ENCODE peak calls at places on chromosomes 7 and 10, in ten cellular contexts. F is prostate gland, E is PC-9, T is IMR-90, K is Panc1, G is fibroblast of lung, D is astrocyte, C is left lung, M is endothelial cell of umbilical vein, A is ascending aorta. V is an unnamed sample.

GRCh38 chr7:41977165-41977651 is 259.8 kb downstream of the GLI3 start:
- DNase-seq in F (no peak), E (peak), T (peak), K (peak), G (peak), D (peak), C (no peak), M (peak), A (no peak), V (peak)

GRCh38 chr7:29413511-29414178 is 150.0 kb upstream of the PRR15 start:
- DNase-seq in F (no peak), E (no peak), T (no peak), K (no peak), G (no peak), D (no peak), C (no peak), M (no peak), A (no peak), V (peak)

GRCh38 chr10:9211228-9211627 is 1156.7 kb downstream of the GATA3 start:
- DNase-seq in F (no peak), E (no peak), T (peak), K (no peak), G (peak), D (no peak), C (no peak), M (peak), A (no peak), V (no peak)

GRCh38 chr7:4832711-4833110 is 29.1 kb downstream of the PAPOLB start:
- DNase-seq in F (no peak), E (no peak), T (no peak), K (no peak), G (no peak), D (no peak), C (no peak), M (no peak), A (no peak), V (no peak)

GRCh38 chr10:98316661-98317060 is 48.7 kb upstream of the LOXL4 start:
- DNase-seq in F (no peak), E (no peak), T (peak), K (peak), G (peak), D (peak), C (no peak), M (peak), A (no peak), V (no peak)

GRCh38 chr7:55081067-55081853 is 62.4 kb downstream of the EGFR start:
- DNase-seq in F (no peak), E (no peak), T (no peak), K (no peak), G (peak), D (no peak), C (no peak), M (no peak), A (no peak), V (no peak)

GRCh38 chr10:7501157-7501556 is 90.3 kb upstream of the SFMBT2 start:
- DNase-seq in F (no peak), E (no peak), T (no peak), K (no peak), G (no peak), D (no peak), C (no peak), M (no peak), A (no peak), V (no peak)

GRCh38 chr7:50266893-50267386 is 37.6 kb upstream of the IKZF1 start:
- DNase-seq in F (no peak), E (no peak), T (no peak), K (no peak), G (no peak), D (no peak), C (peak), M (no peak), A (no peak), V (no peak)

GRCh38 chr10:86687750-86688149 is 19.4 kb downstream of the LDB3 start:
- DNase-seq in F (no peak), E (no peak), T (peak), K (no peak), G (peak), D (peak), C (no peak), M (no peak), A (no peak), V (no peak)

GRCh38 chr7:28076421-28077163 is 104.0 kb downstream of the JAZF1 start:
- DNase-seq in F (no peak), E (no peak), T (no peak), K (no peak), G (no peak), D (no peak), C (no peak), M (no peak), A (no peak), V (no peak)

GRCh38 chr7:44149571-44150465 is 8.7 kb upstream of the MYL7 start:
- DNase-seq in F (no peak), E (no peak), T (peak), K (no peak), G (peak), D (no peak), C (peak), M (no peak), A (no peak), V (no peak)

GRCh38 chr7:70384891-70385290 is 747.1 kb upstream of the GALNT17 start:
- DNase-seq in F (no peak), E (no peak), T (peak), K (no peak), G (peak), D (peak), C (no peak), M (no peak), A (no peak), V (peak)

GRCh38 chr10:120926611-120927010 is 75.4 kb downstream of the WDR11 start:
- DNase-seq in F (no peak), E (no peak), T (no peak), K (no peak), G (no peak), D (no peak), C (no peak), M (no peak), A (peak), V (no peak)

GRCh38 chr7:126791306-126791705 is 461.4 kb downstream of the GRM8 start:
- DNase-seq in F (no peak), E (no peak), T (no peak), K (no peak), G (no peak), D (peak), C (no peak), M (no peak), A (no peak), V (no peak)

GRCh38 chr7:126792501-126792900 is 460.2 kb downstream of the GRM8 start:
- DNase-seq in F (no peak), E (no peak), T (no peak), K (no peak), G (no peak), D (no peak), C (no peak), M (no peak), A (no peak), V (no peak)

DNA sequence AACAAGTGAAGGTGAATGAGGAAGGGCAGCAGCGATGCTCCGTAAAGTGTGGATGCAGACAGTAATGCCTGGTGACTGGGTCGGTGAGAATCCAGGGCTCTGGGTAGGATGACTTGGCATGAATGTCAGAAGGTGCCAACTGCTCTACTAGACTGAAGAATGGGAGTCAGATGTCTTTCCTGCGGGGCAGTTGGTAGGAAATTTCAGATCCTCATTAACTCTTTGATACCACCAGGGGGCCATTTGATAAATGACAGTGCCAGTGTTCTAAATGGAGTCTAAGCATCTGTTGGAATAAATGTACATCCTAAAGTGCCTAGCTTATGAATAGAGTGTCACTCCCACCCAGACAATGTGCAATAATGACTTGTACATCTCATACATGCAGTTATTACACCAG is 462.0 kb downstream of the GRM8 start:
- DNase-seq in F (no peak), E (no peak), T (no peak), K (no peak), G (no peak), D (no peak), C (no peak), M (no peak), A (no peak), V (no peak)
- TF ChIP-seq CTCF in F (no peak), E (peak), T (no peak), K (peak), G (no peak), D (peak), C (no peak), M (no peak), A (no peak), V (no peak)

DNA sequence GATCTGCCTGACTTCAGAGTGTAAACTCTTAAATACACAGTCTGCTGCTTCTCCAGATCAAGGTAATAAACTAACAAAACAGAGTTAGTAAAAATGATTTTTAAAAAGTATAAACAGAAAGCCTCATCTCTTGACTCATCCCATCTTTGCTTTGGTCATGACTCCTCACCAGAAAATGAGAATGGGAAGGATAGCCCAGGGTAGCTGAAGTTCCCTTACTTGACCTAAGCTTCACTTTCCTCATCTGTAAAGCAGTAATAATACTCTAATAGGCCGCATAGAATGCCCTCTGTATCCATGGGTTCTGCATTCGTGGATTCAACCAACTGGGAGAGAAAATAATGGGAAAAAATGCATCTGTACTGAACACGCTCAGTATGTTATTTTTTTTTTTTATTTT is 11.3 kb upstream of the SLC25A28 start:
- DNase-seq in F (no peak), E (no peak), T (peak), K (no peak), G (peak), D (peak), C (no peak), M (no peak), A (no peak), V (no peak)
- H3K27ac ChIP-seq in F (no peak), E (no peak), T (no peak), K (no peak), G (no peak), D (no peak), C (no peak), M (no peak), A (no peak), V (no peak)

DNA sequence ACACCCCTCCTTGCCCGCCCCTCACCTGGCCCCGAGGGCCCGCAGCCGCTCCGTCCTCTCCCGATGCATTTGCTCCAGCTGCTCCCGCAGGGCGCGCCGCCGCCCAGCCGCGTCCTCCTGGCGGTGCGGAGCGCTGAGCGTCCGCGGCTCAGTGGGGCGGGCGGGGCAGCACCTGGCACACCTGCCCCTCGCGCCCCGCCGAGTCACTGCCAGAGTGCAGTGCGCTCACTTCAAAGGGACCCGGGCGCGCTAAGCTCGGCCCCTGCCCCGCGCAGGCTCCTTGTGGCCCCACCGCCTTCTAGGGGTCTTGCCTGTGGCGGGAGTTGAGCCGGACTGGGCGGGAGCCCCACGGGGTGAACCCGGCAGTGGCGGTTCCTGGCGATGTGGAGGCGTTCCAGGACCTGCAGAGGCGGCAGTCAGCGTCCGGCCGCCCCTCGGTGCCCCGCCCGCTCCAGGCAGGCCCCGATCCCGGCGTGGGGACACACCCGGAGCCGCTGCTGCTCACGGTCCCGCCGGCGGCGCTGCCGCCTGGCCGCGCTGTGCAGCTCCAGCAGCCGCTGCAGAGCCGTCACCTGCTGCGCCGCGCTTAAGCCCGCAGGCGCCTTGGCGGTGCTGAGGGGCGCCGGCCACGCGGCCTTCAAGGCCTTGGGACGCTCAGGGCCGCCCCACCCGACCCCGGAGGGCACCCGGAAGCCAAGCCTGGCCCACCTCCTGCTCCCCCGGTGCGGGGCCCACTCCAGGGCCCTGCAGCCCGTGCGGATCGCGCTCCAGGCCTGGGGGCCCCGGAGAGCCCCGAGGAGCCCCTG is 6.7 kb downstream of the ATP6V1F start:
- DNase-seq in F (peak), E (peak), T (peak), K (no peak), G (peak), D (peak), C (no peak), M (peak), A (peak), V (no peak)
- TF ChIP-seq CTCF in F (no peak), E (no peak), T (peak), K (peak), G (no peak), D (no peak), C (peak), M (no peak), A (no peak), V (peak)

GRCh38 chr10:78774614-78774998 is 294.2 kb upstream of the ZMIZ1 start:
- DNase-seq in F (no peak), E (no peak), T (no peak), K (no peak), G (no peak), D (no peak), C (no peak), M (no peak), A (no peak), V (no peak)
- H3K27ac ChIP-seq in F (peak), E (no peak), T (no peak), K (peak), G (no peak), D (no peak), C (no peak), M (no peak), A (peak), V (peak)

GRCh38 chr7:78221961-78222751 is 423.6 kb downstream of the PHTF2 start:
- DNase-seq in F (no peak), E (no peak), T (peak), K (no peak), G (peak), D (peak), C (no peak), M (no peak), A (no peak), V (no peak)
- TF ChIP-seq CTCF in F (no peak), E (no peak), T (no peak), K (no peak), G (peak), D (no peak), C (no peak), M (no peak), A (peak), V (no peak)

GRCh38 chr7:106515321-106515720 is 145.6 kb downstream of the CCDC71L start:
- DNase-seq in F (no peak), E (no peak), T (no peak), K (no peak), G (peak), D (no peak), C (no peak), M (no peak), A (no peak), V (no peak)

GRCh38 chr7:106512217-106512616 is 148.7 kb downstream of the CCDC71L start:
- DNase-seq in F (no peak), E (no peak), T (no peak), K (no peak), G (no peak), D (no peak), C (no peak), M (no peak), A (no peak), V (no peak)

GRCh38 chr7:106518239-106518638 is 142.7 kb downstream of the CCDC71L start:
- DNase-seq in F (no peak), E (no peak), T (no peak), K (no peak), G (no peak), D (no peak), C (no peak), M (no peak), A (no peak), V (no peak)

GRCh38 chr7:106517508-106517907 is 143.4 kb downstream of the CCDC71L start:
- DNase-seq in F (no peak), E (no peak), T (no peak), K (no peak), G (no peak), D (no peak), C (no peak), M (no peak), A (no peak), V (no peak)

DNA sequence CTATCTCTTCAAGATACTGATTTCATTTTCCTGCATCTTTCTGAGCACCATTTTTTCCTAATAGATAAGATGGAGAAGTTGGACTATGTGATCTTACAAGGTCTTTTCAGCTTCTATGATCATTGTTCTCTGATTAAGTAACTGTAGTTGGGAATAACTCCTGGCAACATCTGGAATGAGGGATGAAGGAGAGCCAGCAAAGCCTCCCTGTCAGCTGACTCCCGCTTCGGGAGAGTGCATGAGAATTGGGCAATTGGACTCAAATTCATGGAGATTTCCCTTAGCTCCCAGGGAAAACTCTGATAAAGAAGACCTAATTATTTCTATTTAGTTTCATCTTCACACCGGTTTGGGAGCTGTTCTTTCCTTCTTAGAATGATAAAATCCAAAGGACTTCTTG is 146.1 kb downstream of the CCDC71L start:
- DNase-seq in F (no peak), E (no peak), T (no peak), K (no peak), G (peak), D (no peak), C (no peak), M (no peak), A (no peak), V (no peak)
- H3K27ac ChIP-seq in F (no peak), E (no peak), T (no peak), K (no peak), G (no peak), D (no peak), C (no peak), M (no peak), A (no peak), V (no peak)

GRCh38 chr10:34171957-34172527 is 643.1 kb downstream of the PARD3 start:
- DNase-seq in F (no peak), E (no peak), T (peak), K (no peak), G (peak), D (peak), C (no peak), M (no peak), A (no peak), V (no peak)
- TF ChIP-seq CTCF in F (no peak), E (no peak), T (no peak), K (no peak), G (no peak), D (no peak), C (no peak), M (no peak), A (no peak), V (no peak)

GRCh38 chr7:121447191-121447920 is 51.2 kb upstream of the FAM3C start:
- DNase-seq in F (no peak), E (no peak), T (no peak), K (no peak), G (no peak), D (no peak), C (no peak), M (no peak), A (no peak), V (no peak)

GRCh38 chr7:121449304-121449703 is 53.2 kb upstream of the FAM3C start:
- DNase-seq in F (no peak), E (no peak), T (no peak), K (no peak), G (peak), D (no peak), C (no peak), M (no peak), A (no peak), V (no peak)

GRCh38 chr7:121446526-121446925 is 50.4 kb upstream of the FAM3C start:
- DNase-seq in F (no peak), E (no peak), T (no peak), K (no peak), G (no peak), D (no peak), C (no peak), M (no peak), A (no peak), V (no peak)

GRCh38 chr7:121448429-121448828 is 52.3 kb upstream of the FAM3C start:
- DNase-seq in F (no peak), E (no peak), T (no peak), K (no peak), G (no peak), D (no peak), C (no peak), M (no peak), A (no peak), V (no peak)

DNA sequence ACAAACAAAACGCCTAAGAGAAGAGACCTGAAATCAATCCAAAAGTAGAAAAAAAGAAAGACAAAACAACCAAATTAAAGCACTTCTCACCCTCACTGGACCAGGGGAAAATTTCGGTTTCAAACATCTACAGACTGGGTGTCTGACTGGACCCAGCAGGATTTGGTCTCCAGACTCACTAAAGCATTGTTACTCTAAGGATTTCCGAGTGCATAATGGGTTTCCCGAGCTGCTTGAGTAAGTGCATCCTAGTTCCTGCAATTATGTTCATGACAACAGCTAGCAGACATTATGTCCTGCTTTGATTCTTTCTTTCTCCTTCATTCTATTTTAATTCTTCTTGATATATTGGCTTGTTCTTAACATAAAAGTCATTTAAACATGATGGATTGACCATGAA is 51.8 kb upstream of the FAM3C start:
- DNase-seq in F (no peak), E (no peak), T (no peak), K (no peak), G (no peak), D (no peak), C (no peak), M (peak), A (no peak), V (no peak)
- H3K27ac ChIP-seq in F (no peak), E (no peak), T (no peak), K (no peak), G (no peak), D (no peak), C (peak), M (no peak), A (no peak), V (no peak)